ENCODE peak calls at places on chromosomes 13 and 19, in four cellular contexts. C is esophagus squamous epithelium, O is iPS DF 6.9, A is cardiac muscle cell. L is an unnamed sample.

GRCh38 chr13:32381539-32381938 is 46.4 kb downstream of the N4BP2L1 start:
- DNase-seq in C (no peak), O (peak; percentile 39), A (peak; percentile 67), L (no peak)

GRCh38 chr13:57666131-57666530 is 34.6 kb downstream of the PCDH17 start:
- DNase-seq in O (no peak), C (no peak), A (no peak), L (no peak)

GRCh38 chr19:41325947-41326706 is 16.2 kb downstream of the CCDC97 start:
- DNase-seq in A (peak; percentile 57), O (no peak), C (no peak), L (no peak)

GRCh38 chr19:46753420-46754155 is 7.3 kb upstream of the STRN4 start:
- DNase-seq in A (peak; percentile 37), O (peak; percentile 50), C (no peak), L (peak; percentile 54)

GRCh38 chr13:30997697-30998547 is 65.5 kb downstream of the TEX26 start:
- DNase-seq in A (no peak), O (no peak), C (no peak), L (no peak)

GRCh38 chr13:42970824-42971669 is 21.0 kb downstream of the EPSTI1 start:
- DNase-seq in A (peak; percentile 51), C (no peak), O (no peak), L (peak; percentile 41)

GRCh38 chr19:49442793-49443365 is 1.6 kb upstream of the SLC17A7 start:
- DNase-seq in O (peak; percentile 91), A (peak; percentile 91), C (peak; percentile 39), L (peak; percentile 33)

GRCh38 chr13:27622102-27622820 is 569 bp downstream of the POLR1D start:
- DNase-seq in C (no peak), O (no peak), A (no peak), L (no peak)

GRCh38 chr19:46924874-46925547 is 64.2 kb downstream of the ARHGAP35 start:
- DNase-seq in A (no peak), C (no peak), O (no peak), L (no peak)

GRCh38 chr13:75180805-75181455 is 301.0 kb downstream of the TBC1D4 start:
- DNase-seq in A (peak; percentile 25), O (no peak), C (no peak), L (no peak)

GRCh38 chr19:23261496-23262020 is 11.4 kb upstream of the ZNF724 start:
- DNase-seq in C (no peak), O (no peak), A (no peak), L (no peak)

GRCh38 chr19:47232422-47233211 is 1.6 kb upstream of the BBC3 start:
- DNase-seq in A (peak; percentile 56), C (no peak), O (no peak), L (no peak)

GRCh38 chr13:48475230-48475629 is 57.6 kb downstream of the RCBTB2 start:
- DNase-seq in A (no peak), C (no peak), O (no peak), L (no peak)

GRCh38 chr13:38421590-38422560 is 72.2 kb downstream of the UFM1 start:
- DNase-seq in A (peak; percentile 71), C (no peak), O (no peak), L (no peak)

GRCh38 chr19:3778104-3778867 is 6.3 kb upstream of the RAX2 start:
- DNase-seq in C (no peak), O (no peak), A (no peak), L (no peak)

GRCh38 chr13:102836471-102836870 is 9.4 kb upstream of the ERCC5 start:
- DNase-seq in C (no peak), A (no peak), O (no peak), L (no peak)

GRCh38 chr19:30567535-30568232 is 195.5 kb downstream of the ZNF536 start:
- DNase-seq in A (no peak), C (no peak), O (no peak), L (no peak)

DNA sequence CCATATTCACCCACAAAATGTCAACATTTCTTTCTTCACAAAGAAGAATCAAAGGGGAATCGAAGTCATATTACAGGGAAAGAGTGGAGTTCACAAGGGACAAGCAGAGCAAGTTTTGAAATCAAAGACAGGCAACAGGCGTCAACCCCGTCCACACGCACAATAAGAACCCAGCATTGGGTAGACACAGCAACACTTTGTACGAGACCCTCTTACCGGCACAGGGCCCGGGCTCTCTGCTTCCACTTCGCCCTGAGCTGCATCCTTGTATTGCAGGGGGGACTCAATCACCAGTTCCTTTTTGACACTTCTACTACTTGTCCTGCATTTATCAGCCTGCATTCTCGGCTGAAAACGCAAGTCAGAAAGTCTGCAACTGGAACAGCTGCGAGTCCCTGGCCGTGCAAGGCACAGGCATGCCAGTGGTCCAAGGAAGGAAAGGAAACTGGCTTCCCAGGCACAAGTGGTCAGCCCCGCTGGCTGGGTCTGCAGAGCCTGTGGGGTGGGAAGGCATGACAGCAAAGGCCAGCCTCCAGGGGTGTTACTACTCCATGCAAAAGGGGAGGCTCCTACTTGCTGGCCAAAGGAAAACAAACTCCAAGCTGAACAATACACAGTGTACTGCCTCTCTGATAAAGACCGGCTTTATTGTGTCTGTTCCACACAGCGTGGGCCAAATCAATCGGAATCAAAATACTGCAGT is at the start of gene DOCK9:
- DNase-seq in C (no peak), A (peak; percentile 81), O (no peak), L (no peak)
- H3K4me3 ChIP-seq in C (peak within 1 kb of the TSS; percentile 15), A (no peak within 1 kb of the TSS), O (no peak within 1 kb of the TSS), L (no peak within 1 kb of the TSS)

DNA sequence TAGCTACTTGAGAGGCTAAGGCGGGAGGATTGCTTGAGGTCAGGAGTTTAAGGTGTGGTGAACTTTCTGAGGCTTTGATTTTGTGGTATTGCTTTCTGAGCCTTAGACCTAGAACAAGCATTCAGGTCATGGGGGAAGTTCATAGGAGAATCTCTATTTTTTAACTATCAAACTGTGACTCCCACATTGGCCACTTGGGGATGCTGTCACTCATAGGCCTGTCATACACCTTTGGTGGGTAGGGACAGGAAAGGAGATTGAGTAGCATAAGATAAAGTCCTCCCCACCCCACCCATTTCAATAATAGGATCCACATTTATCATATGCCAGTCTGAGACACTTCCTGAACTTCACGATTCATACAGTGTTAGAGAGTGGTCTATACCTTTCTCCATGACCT is 41.9 kb upstream of the PSG2 start:
- DNase-seq in A (no peak), O (no peak), C (no peak), L (no peak)
- H3K4me1 ChIP-seq in A (no peaks in the 10 kb centered on the region), O (no peaks in the 10 kb centered on the region), C (no peaks in the 10 kb centered on the region), L (no peaks in the 10 kb centered on the region)

GRCh38 chr19:39987167-39987566 is 9.7 kb upstream of the ZNF546 start:
- DNase-seq in A (no peak), C (no peak), O (no peak), L (no peak)

GRCh38 chr19:39987596-39987995 is 9.3 kb upstream of the ZNF546 start:
- DNase-seq in O (no peak), C (no peak), A (no peak), L (no peak)

GRCh38 chr19:39986643-39987042 is 10.2 kb upstream of the ZNF546 start:
- DNase-seq in C (no peak), A (no peak), O (no peak), L (no peak)

GRCh38 chr19:39982883-39983282 is 11.9 kb downstream of the PSMC4 start:
- DNase-seq in C (no peak), O (no peak), A (no peak), L (no peak)

DNA sequence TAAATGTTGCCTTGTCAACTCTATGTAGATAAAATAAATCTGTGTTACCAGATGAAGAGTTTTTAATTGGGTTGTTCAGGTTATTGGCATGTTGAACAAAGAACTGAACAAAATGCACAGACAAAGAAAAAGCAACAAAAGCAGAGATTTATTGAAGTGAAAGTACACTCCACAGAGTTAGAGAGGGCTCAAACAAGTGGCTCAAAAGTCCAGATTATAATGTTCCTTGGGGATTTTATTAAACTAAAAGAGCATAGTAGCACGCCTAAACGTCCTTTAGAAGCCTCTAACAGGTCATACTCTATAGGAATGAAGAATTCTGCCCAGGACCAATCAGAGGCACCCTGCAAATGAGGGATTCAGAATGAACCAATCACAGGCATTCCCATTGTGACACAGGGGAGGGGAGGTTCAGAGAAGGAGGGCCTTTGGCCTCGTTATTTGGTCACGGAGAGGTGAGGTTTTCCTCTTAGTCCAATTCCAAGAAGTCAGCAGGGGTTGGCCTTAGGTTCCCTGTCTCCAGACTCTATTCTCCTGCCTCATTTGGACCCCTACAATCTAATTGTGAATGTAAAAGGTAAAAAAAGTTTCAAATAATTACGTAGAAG is 12.8 kb downstream of the PSMC4 start:
- DNase-seq in A (no peak), O (no peak), C (no peak), L (no peak)
- H3K9me3 ChIP-seq in A (no peaks in the 10 kb centered on the region), O (no peaks in the 10 kb centered on the region), C (peaks cover 16% of the 10 kb centered on the region), L (peaks cover 17% of the 10 kb centered on the region)

GRCh38 chr19:39319892-39320168 is 833 bp downstream of the LRFN1 start:
- DNase-seq in O (no peak), C (no peak), A (no peak), L (no peak)

GRCh38 chr19:39318690-39319089 is 2.0 kb downstream of the LRFN1 start:
- DNase-seq in A (no peak), C (no peak), O (no peak), L (no peak)

GRCh38 chr19:39318071-39318470 is 2.6 kb downstream of the LRFN1 start:
- DNase-seq in C (no peak), O (no peak), A (no peak), L (no peak)

GRCh38 chr19:39317476-39317875 is 3.2 kb downstream of the LRFN1 start:
- DNase-seq in O (no peak), A (no peak), C (no peak), L (no peak)

GRCh38 chr19:39319098-39319891 is 1.4 kb downstream of the LRFN1 start:
- DNase-seq in O (no peak), A (no peak), C (no peak), L (no peak)
- H3K4me3 ChIP-seq in O (no peak overlapping the region), A (peak overlapping the region; percentile 99), C (no peak overlapping the region), L (no peak overlapping the region)

GRCh38 chr19:342801-343421 is 1.7 kb downstream of the MIER2 start:
- DNase-seq in C (no peak), O (no peak), A (peak; percentile 91), L (no peak)

GRCh38 chr19:343451-343931 is 1.1 kb downstream of the MIER2 start:
- DNase-seq in O (no peak), C (no peak), A (peak; percentile 9), L (no peak)

GRCh38 chr19:340620-341385 is 3.8 kb downstream of the MIER2 start:
- DNase-seq in O (no peak), C (no peak), A (no peak), L (no peak)

GRCh38 chr19:342128-342455 is 2.5 kb downstream of the MIER2 start:
- DNase-seq in C (no peak), O (no peak), A (no peak), L (no peak)

DNA sequence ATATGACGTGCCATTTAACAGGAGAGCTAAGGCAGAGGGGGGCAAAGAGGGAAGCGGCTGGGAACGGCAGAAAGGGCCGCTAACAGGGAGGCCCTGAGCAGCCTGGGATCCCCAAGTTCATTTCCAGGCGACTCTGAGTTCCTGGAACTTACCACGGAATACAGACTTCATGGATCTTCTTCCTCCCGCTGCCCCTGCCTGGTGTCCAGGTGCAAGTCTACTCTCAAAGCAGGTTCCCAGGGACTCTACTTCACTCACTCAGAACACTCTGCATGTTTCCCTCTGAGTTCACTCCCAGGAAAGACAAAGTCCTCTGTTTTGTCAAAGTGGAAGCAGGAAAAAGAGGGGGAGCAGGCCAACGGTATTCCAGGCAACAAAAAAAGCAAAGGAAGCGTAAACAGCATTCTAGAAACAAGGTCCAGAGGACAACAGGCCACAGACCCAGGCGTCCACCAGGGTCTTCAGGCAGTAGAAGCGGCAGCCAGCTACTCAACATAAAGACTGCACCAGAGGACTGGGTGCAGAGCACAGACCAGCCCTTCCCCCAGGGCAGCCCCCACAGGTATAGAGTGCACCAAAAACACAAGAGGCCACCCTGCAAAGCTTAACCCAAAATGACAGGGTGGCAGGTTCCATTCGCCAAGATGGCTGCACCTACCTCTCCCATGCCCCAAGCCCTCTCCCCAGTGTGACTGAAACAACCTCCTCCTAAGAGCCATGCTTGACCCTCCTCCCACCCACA is 3.0 kb downstream of the MIER2 start:
- DNase-seq in A (no peak), C (no peak), O (no peak), L (no peak)
- H3K4me1 ChIP-seq in A (peaks cover 7% of the 10 kb centered on the region), C (peaks cover 31% of the 10 kb centered on the region), O (peaks cover 9% of the 10 kb centered on the region), L (peaks cover 26% of the 10 kb centered on the region)